ENCODE peak calls at places on chromosomes 2 and 18, in ten cellular contexts. K, A, N, W, R, V, M, X, Q and S are unnamed samples.

GRCh38 chr2:162123806-162124758 is 28.0 kb downstream of the GCG start:
- DNase-seq in A (peak; percentile 60), V (no peak), Q (peak; percentile 49), K (no peak), M (no peak), R (no peak), X (peak; percentile 43), W (no peak), N (no peak), S (no peak)

GRCh38 chr2:37984589-37984988 is 59.5 kb downstream of the RMDN2 start:
- DNase-seq in M (no peak), X (no peak), R (no peak), W (no peak), Q (no peak), V (no peak), N (no peak), A (peak; percentile 26), K (no peak), S (no peak)

GRCh38 chr2:223114170-223114569 is 62.2 kb downstream of the KCNE4 start:
- DNase-seq in N (no peak), R (no peak), K (no peak), M (no peak), W (no peak), X (no peak), Q (no peak), V (no peak), A (no peak), S (no peak)

GRCh38 chr2:218814540-218815243 is 16.9 kb downstream of the PRKAG3 start:
- DNase-seq in K (no peak), A (no peak), X (no peak), M (peak; percentile 32), V (no peak), W (no peak), Q (no peak), N (no peak), R (no peak), S (no peak)

GRCh38 chr2:145638675-145639074 is 1118.8 kb upstream of the ZEB2 start:
- DNase-seq in M (no peak), R (no peak), N (no peak), X (no peak), A (no peak), K (no peak), V (no peak), W (no peak), Q (no peak), S (no peak)

GRCh38 chr2:180992994-180993393 is 12.6 kb downstream of the UBE2E3 start:
- DNase-seq in M (no peak), A (no peak), X (no peak), K (no peak), Q (no peak), N (no peak), V (no peak), W (no peak), R (no peak), S (no peak)

GRCh38 chr18:55096261-55097026 is 137.2 kb upstream of the CCDC68 start:
- DNase-seq in X (peak; percentile 54), W (peak; percentile 59), Q (peak; percentile 77), R (peak; percentile 45), V (peak; percentile 16), M (peak; percentile 10), N (peak; percentile 58), A (peak; percentile 85), K (no peak), S (no peak)

GRCh38 chr18:25672490-25672889 is 320.5 kb upstream of the ZNF521 start:
- DNase-seq in Q (no peak), M (no peak), V (no peak), X (no peak), K (no peak), N (peak; percentile 39), W (no peak), A (no peak), R (no peak), S (no peak)

GRCh38 chr2:130261970-130262760 is 63.9 kb upstream of the TUBA3E start:
- DNase-seq in A (peak; percentile 10), M (no peak), Q (no peak), R (no peak), W (no peak), X (no peak), V (no peak), N (no peak), K (no peak), S (no peak)

GRCh38 chr2:175251425-175252041 is 70.0 kb upstream of the ATP5MC3 start:
- DNase-seq in M (no peak), N (peak; percentile 9), X (no peak), R (no peak), Q (peak; percentile 49), A (peak; percentile 40), W (peak; percentile 44), V (no peak), K (no peak), S (no peak)

GRCh38 chr2:128292599-128293425 is 25.9 kb downstream of the HS6ST1 start:
- DNase-seq in K (no peak), N (no peak), W (no peak), A (no peak), V (no peak), Q (no peak), R (no peak), M (no peak), X (no peak), S (no peak)

GRCh38 chr18:45478889-45479288 is 136.4 kb upstream of the SLC14A2 start:
- DNase-seq in X (no peak), K (no peak), M (peak; percentile 37), W (no peak), N (no peak), V (no peak), R (no peak), Q (no peak), A (no peak), S (no peak)

GRCh38 chr18:21441670-21442069 is 158.8 kb downstream of the ESCO1 start:
- DNase-seq in V (no peak), A (no peak), R (no peak), X (no peak), N (no peak), M (no peak), Q (no peak), W (no peak), K (no peak), S (no peak)

GRCh38 chr18:47215554-47216138 is 35.8 kb downstream of the SKOR2 start:
- DNase-seq in N (peak; percentile 59), W (peak; percentile 60), X (no peak), V (no peak), M (no peak), R (no peak), A (peak; percentile 70), Q (peak; percentile 48), K (no peak), S (no peak)

GRCh38 chr18:36262971-36263370 is 34.5 kb upstream of the FHOD3 start:
- DNase-seq in Q (no peak), N (no peak), W (no peak), M (no peak), A (no peak), K (no peak), V (no peak), X (no peak), R (no peak), S (no peak)

GRCh38 chr2:189327879-189328351 is 113.4 kb upstream of the WDR75 start:
- DNase-seq in N (no peak), V (no peak), R (no peak), K (no peak), M (no peak), A (peak; percentile 97), Q (peak; percentile 18), W (no peak), X (no peak), S (no peak)

GRCh38 chr2:8455236-8456148 is 226.4 kb upstream of the ID2 start:
- DNase-seq in V (no peak), W (no peak), X (no peak), A (no peak), N (no peak), Q (no peak), R (no peak), M (no peak), K (no peak), S (no peak)

GRCh38 chr2:85924522-85924921 is 35.7 kb upstream of the ST3GAL5 start:
- DNase-seq in X (no peak), V (peak; percentile 50), R (peak; percentile 47), M (peak; percentile 34), Q (peak; percentile 91), W (peak; percentile 44), A (peak; percentile 90), N (no peak), K (no peak), S (no peak)

GRCh38 chr2:197255550-197255949 is 55.0 kb downstream of the ANKRD44 start:
- DNase-seq in N (no peak), K (peak; percentile 47), Q (peak; percentile 72), W (peak; percentile 61), A (peak; percentile 67), M (peak; percentile 75), X (no peak), R (peak; percentile 74), V (peak; percentile 53), S (peak; percentile 59)

GRCh38 chr2:106991866-106992265 is 105.9 kb upstream of the ST6GAL2 start:
- DNase-seq in V (no peak), K (no peak), N (no peak), X (no peak), M (no peak), Q (no peak), A (no peak), W (no peak), R (no peak), S (no peak)

GRCh38 chr2:20675701-20676352 is 8.9 kb downstream of the GDF7 start:
- DNase-seq in N (peak; percentile 55), X (peak; percentile 11), W (no peak), M (peak; percentile 72), Q (no peak), K (no peak), R (peak; percentile 40), A (no peak), V (no peak), S (peak; percentile 65)